ENCODE peak calls at places on chromosomes 16 and 17, in four cellular contexts. E, I, W and T are unnamed samples.

GRCh38 chr16:87780385-87780989 is 14.7 kb upstream of the KLHDC4 start:
- DNase-seq in W (peak; percentile 84), I (peak; percentile 79), E (peak; percentile 17), T (no peak)

GRCh38 chr16:85172465-85173071 is 60.3 kb upstream of the CIBAR2 start:
- DNase-seq in W (no peak), I (peak; percentile 41), E (no peak), T (peak; percentile 43)

GRCh38 chr17:9009737-9010136 is 11.6 kb upstream of the NTN1 start:
- DNase-seq in E (no peak), I (no peak), W (peak; percentile 14), T (no peak)

GRCh38 chr17:81720267-81721071 is 8.4 kb downstream of the SLC25A10 start:
- DNase-seq in E (no peak), W (no peak), I (no peak), T (no peak)

GRCh38 chr17:17748604-17749003 is 67.3 kb downstream of the RAI1 start:
- DNase-seq in W (no peak), I (no peak), E (no peak), T (no peak)

GRCh38 chr16:67888311-67888710 is 3.6 kb downstream of the NRN1L start:
- DNase-seq in W (no peak), I (no peak), E (no peak), T (no peak)

GRCh38 chr16:72536673-72537435 is 364.9 kb upstream of the PMFBP1 start:
- DNase-seq in W (peak; percentile 21), I (peak; percentile 85), E (peak; percentile 59), T (no peak)

GRCh38 chr16:16988963-16989362 is 481.8 kb downstream of the XYLT1 start:
- DNase-seq in I (no peak), W (no peak), E (no peak), T (no peak)

GRCh38 chr16:1265090-1265630 is 9.3 kb downstream of the TPSD1 start:
- DNase-seq in W (no peak), I (no peak), E (no peak), T (no peak)

GRCh38 chr16:48409839-48410610 is 24.8 kb upstream of the SIAH1 start:
- DNase-seq in W (peak; percentile 98), E (peak; percentile 96), I (peak; percentile 95), T (no peak)

GRCh38 chr17:19022747-19023146 is 18.2 kb upstream of the FAM83G start:
- DNase-seq in E (no peak), I (no peak), W (no peak), T (no peak)

GRCh38 chr16:11156401-11156800 is 99.6 kb downstream of the SOCS1 start:
- DNase-seq in W (no peak), E (no peak), I (no peak), T (no peak)

GRCh38 chr17:57330587-57330986 is 74.3 kb downstream of the MSI2 start:
- DNase-seq in I (no peak), E (no peak), W (no peak), T (no peak)

GRCh38 chr16:50301626-50302471 is 35.5 kb downstream of the ADCY7 start:
- DNase-seq in E (peak; percentile 63), I (peak; percentile 91), W (peak; percentile 75), T (no peak)

GRCh38 chr16:81932668-81933067 is 78.6 kb downstream of the SDR42E1 start:
- DNase-seq in I (no peak), W (no peak), E (no peak), T (no peak)

GRCh38 chr16:585351-585750 is 4.5 kb upstream of the RAB40C start:
- DNase-seq in W (no peak), I (no peak), E (no peak), T (no peak)

GRCh38 chr17:65994114-65994513 is 197.8 kb downstream of the CEP112 start:
- DNase-seq in I (no peak), W (no peak), E (no peak), T (no peak)

GRCh38 chr17:17416007-17416399 is 60.8 kb upstream of the MED9 start:
- DNase-seq in E (peak; percentile 81), W (peak; percentile 86), I (peak; percentile 68), T (no peak)

GRCh38 chr17:43360376-43360738 is 38.4 kb upstream of the ARL4D start:
- DNase-seq in I (peak; percentile 83), W (peak; percentile 88), E (peak; percentile 89), T (peak; percentile 33)

GRCh38 chr16:12208341-12209035 is 232.0 kb downstream of the SNX29 start:
- DNase-seq in W (no peak), I (no peak), E (peak; percentile 18), T (no peak)

GRCh38 chr16:67393111-67393789 is at the start of gene TPPP3:
- DNase-seq in W (peak; percentile 83), E (peak; percentile 66), I (peak; percentile 71), T (peak; percentile 94)

GRCh38 chr17:77769215-77769614 is 189.3 kb upstream of the TNRC6C start:
- DNase-seq in E (no peak), I (peak; percentile 33), W (no peak), T (no peak)

GRCh38 chr17:47316316-47316715 is 7.4 kb upstream of the EFCAB13 start:
- DNase-seq in W (no peak), E (peak; percentile 76), I (peak; percentile 62), T (no peak)

GRCh38 chr17:9402590-9403199 is 172.9 kb downstream of the STX8 start:
- DNase-seq in I (no peak), W (peak; percentile 60), E (peak; percentile 33), T (peak; percentile 26)

GRCh38 chr16:67563708-67564468 is 1.6 kb downstream of the CTCF start:
- DNase-seq in W (peak; percentile 80), I (peak; percentile 70), E (peak; percentile 79), T (no peak)

GRCh38 chr16:2514333-2515179 is 804 bp downstream of the ATP6V0C start:
- DNase-seq in W (no peak), E (no peak), I (no peak), T (no peak)

GRCh38 chr17:27502526-27503324 is 46.5 kb downstream of the KSR1 start:
- DNase-seq in I (peak; percentile 98), E (peak; percentile 93), W (peak; percentile 82), T (no peak)

GRCh38 chr16:24668481-24669001 is 60.9 kb upstream of the TNRC6A start:
- DNase-seq in I (peak; percentile 87), W (peak; percentile 36), E (peak; percentile 40), T (no peak)

GRCh38 chr16:70254965-70255286 is 3.2 kb upstream of the EXOSC6 start:
- DNase-seq in E (no peak), I (no peak), W (no peak), T (no peak)

GRCh38 chr16:70253291-70254094 is 1.8 kb upstream of the EXOSC6 start:
- DNase-seq in W (peak; percentile 51), E (peak; percentile 41), I (peak; percentile 42), T (peak; percentile 67)

GRCh38 chr16:70255584-70255983 is 3.8 kb upstream of the EXOSC6 start:
- DNase-seq in E (no peak), I (no peak), W (no peak), T (no peak)

GRCh38 chr16:70252355-70252988 is 732 bp upstream of the EXOSC6 start:
- DNase-seq in W (peak; percentile 15), E (peak; percentile 18), I (no peak), T (peak; percentile 41)

DNA sequence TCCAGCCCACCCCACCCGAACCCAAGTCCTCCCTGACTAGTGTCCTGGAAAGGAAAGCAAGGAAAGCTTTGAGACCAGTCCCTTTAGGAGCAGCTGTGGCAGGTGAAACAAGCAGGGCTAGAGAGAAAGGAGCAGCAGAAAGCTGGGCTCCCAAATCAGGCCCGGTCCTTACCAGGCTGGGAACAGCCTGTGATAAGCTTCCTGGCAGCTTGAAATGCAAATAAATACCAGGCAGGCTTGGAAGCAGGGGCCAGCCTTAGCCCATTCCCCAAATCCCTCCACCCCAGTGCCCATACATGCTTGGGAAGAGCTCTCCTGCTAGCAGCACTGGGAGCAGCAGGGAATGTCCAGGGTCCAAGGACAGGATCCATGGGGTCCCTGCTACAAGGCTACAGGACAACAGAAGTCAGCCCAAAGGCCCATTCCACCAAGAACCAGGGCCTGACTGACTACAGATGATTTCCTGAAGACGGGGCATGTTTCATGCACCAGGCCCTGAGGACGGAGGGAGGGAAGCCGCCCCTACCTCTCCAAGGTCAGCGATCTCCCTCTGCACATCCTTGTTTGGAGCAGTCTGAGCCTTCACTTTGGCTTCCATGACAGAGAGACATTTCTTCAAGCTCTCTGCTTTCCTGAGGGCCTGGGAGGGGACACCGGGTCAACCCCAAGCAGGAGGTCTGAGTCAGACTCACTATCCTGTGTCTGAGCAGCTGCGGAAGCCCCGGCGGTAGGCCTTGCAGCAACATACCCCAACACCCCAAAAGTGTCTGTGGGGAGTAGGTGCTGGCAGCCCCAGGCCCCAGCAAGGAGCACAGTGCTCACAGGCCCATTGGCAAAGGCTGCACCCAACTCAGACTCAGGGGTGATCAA is 2.6 kb upstream of the EXOSC6 start:
- DNase-seq in I (no peak), W (no peak), E (no peak), T (no peak)
- TF ChIP-seq CTCF in I (no peak), W (no peak), E (no peak), T (no peak)

DNA sequence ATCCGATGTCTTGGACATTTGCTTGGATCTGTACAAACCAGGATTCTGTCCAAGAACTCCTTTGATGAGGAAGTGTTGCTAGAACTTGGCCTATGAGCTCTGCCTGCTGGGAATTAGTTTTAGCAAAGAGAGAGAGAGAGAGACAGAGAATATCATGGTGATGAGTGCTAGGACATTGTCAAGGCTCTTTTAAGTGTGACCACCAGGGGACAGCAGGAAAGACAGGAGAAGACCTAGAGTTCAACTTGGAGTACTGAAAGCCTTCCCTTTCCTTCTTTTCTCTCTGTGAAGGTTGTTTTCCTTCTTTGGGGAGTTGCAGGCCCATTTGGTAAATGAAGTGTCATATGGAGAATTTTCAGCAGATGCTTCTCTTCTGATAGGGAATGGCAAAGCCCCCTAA is 389.2 kb upstream of the HSBP1 start:
- DNase-seq in I (no peak), W (no peak), E (no peak), T (no peak)
- TF ChIP-seq CTCF in I (no peak), W (no peak), E (no peak), T (no peak)

DNA sequence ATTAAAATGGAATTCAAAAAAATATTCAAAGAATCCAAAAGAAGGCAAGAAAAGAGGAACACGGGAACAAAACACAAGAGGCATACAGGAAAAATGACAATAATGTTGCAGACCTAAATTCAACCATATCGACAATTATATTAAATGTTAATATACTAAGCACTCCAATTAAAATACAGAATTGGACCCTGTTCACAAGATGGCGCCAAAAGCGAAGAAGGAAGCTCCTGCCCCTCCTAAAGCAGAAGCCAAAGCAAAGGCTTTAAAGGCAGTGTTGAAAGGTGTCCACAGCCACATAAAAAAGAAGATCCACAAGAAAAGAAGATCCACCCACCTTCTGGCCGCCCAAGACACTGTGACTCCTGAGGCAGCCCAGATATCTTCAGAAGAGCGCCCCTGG is 6.3 kb upstream of the XAF1 start:
- DNase-seq in W (peak; percentile 42), I (no peak), E (peak; percentile 16), T (no peak)
- TF ChIP-seq CTCF in W (peak; percentile 21), I (no peak), E (no peak), T (no peak)

GRCh38 chr17:11981862-11982261 is 15.4 kb downstream of the ZNF18 start:
- DNase-seq in I (no peak), W (no peak), E (no peak), T (no peak)

GRCh38 chr17:11986179-11986938 is 10.9 kb downstream of the ZNF18 start:
- DNase-seq in I (peak; percentile 56), E (peak; percentile 45), W (peak; percentile 3), T (no peak)

GRCh38 chr17:11979795-11980194 is 17.5 kb downstream of the ZNF18 start:
- DNase-seq in E (no peak), W (no peak), I (no peak), T (no peak)

DNA sequence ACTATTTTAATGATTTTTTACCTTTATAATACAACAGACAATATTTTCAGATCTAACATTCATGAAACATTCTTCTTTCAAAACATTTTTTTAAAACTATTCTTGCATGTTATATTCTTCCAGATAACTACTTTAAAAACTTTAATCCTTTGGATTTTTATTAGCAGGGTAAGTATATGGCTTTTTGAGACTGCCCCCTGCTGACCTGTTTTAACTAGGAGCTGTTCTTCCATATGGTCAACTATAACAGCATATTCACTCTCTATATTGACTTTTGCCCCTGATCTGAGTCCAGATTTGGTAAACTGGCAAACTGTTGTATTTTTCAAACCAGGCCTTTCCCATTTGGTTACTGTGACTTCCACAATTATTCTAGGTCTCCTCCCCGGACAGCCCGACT is 16.5 kb downstream of the ZNF18 start:
- DNase-seq in E (peak; percentile 25), I (no peak), W (peak; percentile 6), T (no peak)
- TF ChIP-seq CTCF in E (peak; percentile 44), I (peak; percentile 51), W (peak; percentile 42), T (no peak)